ENCODE peak calls at places on chromosomes 1 and 21, in four cellular contexts. K, C, S and J are unnamed samples.

GRCh38 chr21:25283720-25284119 is 323.6 kb downstream of the MRPL39 start:
- DNase-seq in K (no peak), C (peak; percentile 39), S (no peak), J (no peak)

GRCh38 chr1:152783095-152783494 is 3.0 kb upstream of the LCE1E start:
- DNase-seq in K (no peak), C (peak; percentile 40), S (no peak), J (no peak)

GRCh38 chr1:34590211-34590623 is 164.6 kb upstream of the GJB5 start:
- DNase-seq in K (no peak), C (no peak), S (no peak), J (no peak)

GRCh38 chr1:211851174-211851573 is 20.6 kb upstream of the LPGAT1 start:
- DNase-seq in K (no peak), C (no peak), S (no peak), J (no peak)

GRCh38 chr1:59393211-59394180 is 96.6 kb downstream of the FGGY start:
- DNase-seq in K (no peak), C (no peak), S (peak; percentile 93), J (peak; percentile 80)

GRCh38 chr1:230807551-230808267 is 60.5 kb downstream of the CAPN9 start:
- DNase-seq in K (peak; percentile 62), C (no peak), S (no peak), J (no peak)

GRCh38 chr1:216812966-216813365 is 89.7 kb upstream of the ESRRG start:
- DNase-seq in K (no peak), C (no peak), S (no peak), J (no peak)

GRCh38 chr1:203493901-203494300 is at the start of gene OPTC:
- DNase-seq in K (no peak), C (no peak), S (no peak), J (no peak)

GRCh38 chr1:151511636-151512215 is 539 bp downstream of the CGN start:
- DNase-seq in K (no peak), C (no peak), S (peak; percentile 35), J (peak; percentile 33)

GRCh38 chr1:150576794-150577556 is 2.4 kb downstream of the MCL1 start:
- DNase-seq in K (no peak), C (no peak), S (no peak), J (no peak)

GRCh38 chr1:88661188-88661587 is 22.9 kb upstream of the PKN2 start:
- DNase-seq in K (no peak), C (no peak), S (no peak), J (no peak)

GRCh38 chr1:23911924-23912323 is 1.2 kb downstream of the CNR2 start:
- DNase-seq in K (no peak), C (no peak), S (no peak), J (no peak)

GRCh38 chr1:245687636-245688535 is 533.1 kb downstream of the KIF26B start:
- DNase-seq in K (no peak), C (no peak), S (no peak), J (no peak)

GRCh38 chr1:203324103-203325003 is 19.0 kb downstream of the BTG2 start:
- DNase-seq in K (no peak), C (no peak), S (no peak), J (no peak)